ENCODE peak calls at places on chromosomes 12 and 14, in four cellular contexts. O is K562, P is HepG2, Z is GM12878. Q is an unnamed sample.

GRCh38 chr12:111424793-111425251 is 19.1 kb downstream of the SH2B3 start:
- DNase-seq in Z (no peak), P (no peak), O (no peak), Q (no peak)

GRCh38 chr12:49131973-49132461 is 822 bp upstream of the TUBA1B start:
- DNase-seq in O (no peak), P (no peak), Z (no peak), Q (no peak)

GRCh38 chr14:96184737-96185136 is 19.9 kb upstream of the BDKRB2 start:
- DNase-seq in Z (no peak), O (no peak), P (no peak), Q (no peak)

GRCh38 chr12:13924286-13924685 is 57.1 kb downstream of the GRIN2B start:
- DNase-seq in O (no peak), P (no peak), Z (no peak), Q (no peak)

GRCh38 chr14:75561013-75561432 is 17.4 kb upstream of the FLVCR2 start:
- DNase-seq in Z (no peak), O (peak), P (peak), Q (peak)

GRCh38 chr12:89529738-89530137 is 3.9 kb upstream of the POC1B start:
- DNase-seq in O (peak), P (peak), Z (peak), Q (peak)

GRCh38 chr12:19561411-19561961 is 122.2 kb downstream of the AEBP2 start:
- DNase-seq in O (no peak), P (no peak), Z (no peak), Q (no peak)

GRCh38 chr12:105083551-105084105 is 630 bp downstream of the ALDH1L2 start:
- DNase-seq in Z (no peak), P (no peak), O (no peak), Q (peak)

GRCh38 chr14:94370524-94370910 is 17.9 kb downstream of the SERPINA1 start:
- DNase-seq in P (no peak), O (no peak), Z (no peak), Q (no peak)

GRCh38 chr12:130859128-130859527 is 12.7 kb upstream of the RAN start:
- DNase-seq in P (no peak), Z (no peak), O (peak), Q (no peak)

GRCh38 chr12:28620281-28620680 is 430.0 kb downstream of the CCDC91 start:
- DNase-seq in P (no peak), Z (no peak), O (no peak), Q (no peak)

GRCh38 chr14:20454359-20454644 is 310 bp downstream of the OSGEP start:
- DNase-seq in P (no peak), O (no peak), Z (no peak), Q (no peak)

GRCh38 chr12:103881261-103881660 is 40.2 kb upstream of the NT5DC3 start:
- DNase-seq in O (no peak), Z (peak), P (peak), Q (no peak)

GRCh38 chr14:36069535-36069900 is 107.0 kb downstream of the PTCSC3 start:
- DNase-seq in P (peak), O (peak), Z (no peak), Q (peak)

GRCh38 chr12:120822832-120823503 is 81.2 kb downstream of the SPPL3 start:
- DNase-seq in O (no peak), Z (no peak), P (no peak), Q (no peak)

GRCh38 chr12:1918081-1918874 is at the start of gene CACNA2D4:
- DNase-seq in P (no peak), Z (no peak), O (no peak), Q (peak)

GRCh38 chr12:30953257-30953656 is 26.7 kb downstream of the TSPAN11 start:
- DNase-seq in Z (no peak), P (no peak), O (no peak), Q (no peak)

GRCh38 chr12:6961278-6961694 is 9.2 kb downstream of the PHB2 start:
- DNase-seq in P (no peak), Z (no peak), O (peak), Q (no peak)

GRCh38 chr14:101947577-101947903 is 16.8 kb upstream of the DYNC1H1 start:
- DNase-seq in P (no peak), O (no peak), Z (no peak), Q (no peak)

GRCh38 chr14:73729556-73730265 is 15.5 kb upstream of the PNMA1 start:
- DNase-seq in O (no peak), P (no peak), Z (no peak), Q (no peak)

GRCh38 chr12:68975811-68976210 is 42.8 kb upstream of the CPM start:
- DNase-seq in O (no peak), Z (no peak), P (no peak), Q (no peak)

GRCh38 chr12:68967036-68967435 is 34.1 kb upstream of the CPM start:
- DNase-seq in Z (no peak), O (no peak), P (no peak), Q (no peak)

GRCh38 chr12:68970951-68971350 is 38.0 kb upstream of the CPM start:
- DNase-seq in P (no peak), Z (no peak), O (no peak), Q (no peak)

GRCh38 chr12:68972570-68972969 is 39.6 kb upstream of the CPM start:
- DNase-seq in P (peak), O (no peak), Z (no peak), Q (no peak)

DNA sequence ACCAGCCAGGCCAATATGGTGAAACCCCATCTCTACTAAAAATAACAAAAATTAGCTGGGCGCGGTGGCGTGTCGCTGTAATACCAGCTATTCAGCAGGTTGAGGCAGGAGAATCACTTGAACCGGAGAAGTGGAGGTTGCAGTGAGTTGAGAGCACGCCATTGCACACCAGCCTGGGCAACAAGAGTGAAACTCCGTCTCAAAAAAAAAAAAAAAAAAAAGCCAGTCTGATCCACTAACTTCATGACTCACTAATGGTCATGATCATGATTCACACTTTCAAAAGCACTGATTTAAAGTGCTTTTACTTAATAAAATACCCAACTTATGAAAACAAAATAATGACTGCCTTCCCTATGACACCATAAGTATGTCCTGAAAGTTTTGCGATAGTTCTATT is 38.4 kb upstream of the CPM start:
- DNase-seq in P (no peak), Z (no peak), O (no peak), Q (no peak)
- TF ChIP-seq TARDBP in P (no peak), Z (no peak), O (no peak), Q (no peak)

GRCh38 chr12:51548241-51548640 is 42.8 kb upstream of the SCN8A start:
- DNase-seq in P (no peak), Z (no peak), O (no peak), Q (no peak)
- TF ChIP-seq SP1 in P (no peak), Z (no peak), O (no peak), Q (no peak)

GRCh38 chr12:23140710-23141109 is 515.7 kb downstream of the ETNK1 start:
- DNase-seq in Z (no peak), P (no peak), O (no peak), Q (no peak)

GRCh38 chr12:23139026-23139425 is 514.1 kb downstream of the ETNK1 start:
- DNase-seq in O (no peak), Z (no peak), P (no peak), Q (no peak)

GRCh38 chr12:23141335-23141734 is 516.4 kb downstream of the ETNK1 start:
- DNase-seq in Z (no peak), O (no peak), P (no peak), Q (no peak)
- TF ChIP-seq TARDBP in Z (no peak), O (no peak), P (no peak), Q (no peak)

GRCh38 chr12:25583545-25583944 is 30.5 kb upstream of the LMNTD1 start:
- DNase-seq in Z (no peak), O (no peak), P (no peak), Q (no peak)
- TF ChIP-seq SP1 in Z (no peak), O (no peak), P (no peak), Q (no peak)

GRCh38 chr12:117009759-117010158 is 89.5 kb downstream of the TESC start:
- DNase-seq in Z (no peak), O (no peak), P (no peak), Q (no peak)

GRCh38 chr12:117014342-117014887 is 84.8 kb downstream of the TESC start:
- DNase-seq in O (no peak), Z (no peak), P (no peak), Q (no peak)

GRCh38 chr12:117013726-117014125 is 85.5 kb downstream of the TESC start:
- DNase-seq in Z (no peak), P (no peak), O (no peak), Q (no peak)

GRCh38 chr12:117010693-117011451 is 88.3 kb downstream of the TESC start:
- DNase-seq in O (no peak), Z (no peak), P (no peak), Q (no peak)

GRCh38 chr12:117012189-117012805 is 86.9 kb downstream of the TESC start:
- DNase-seq in P (no peak), O (no peak), Z (no peak), Q (no peak)
- TF ChIP-seq TARDBP in P (no peak), O (no peak), Z (no peak), Q (no peak)

DNA sequence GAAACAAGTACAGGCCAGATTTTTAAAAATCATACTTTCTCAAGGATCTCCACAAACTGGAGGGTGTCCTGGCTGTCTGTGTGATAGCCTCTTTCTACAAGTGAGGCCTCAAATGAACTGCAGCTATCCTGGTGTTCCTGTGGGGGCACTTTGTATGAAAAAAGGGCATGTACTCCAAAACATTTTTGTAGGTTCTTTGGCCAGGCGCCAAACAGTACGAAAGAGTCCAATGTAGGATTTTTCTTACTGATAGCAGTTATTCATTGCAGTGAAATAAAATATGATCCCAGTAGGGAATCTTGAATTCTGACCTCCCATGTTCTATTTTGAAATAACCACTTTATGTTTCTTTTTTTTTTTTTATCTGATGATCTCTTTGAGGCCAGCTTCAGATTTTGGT is 381.7 kb downstream of the PAWR start:
- DNase-seq in P (no peak), Z (no peak), O (no peak), Q (no peak)
- TF ChIP-seq SP1 in P (no peak), Z (no peak), O (no peak), Q (no peak)

DNA sequence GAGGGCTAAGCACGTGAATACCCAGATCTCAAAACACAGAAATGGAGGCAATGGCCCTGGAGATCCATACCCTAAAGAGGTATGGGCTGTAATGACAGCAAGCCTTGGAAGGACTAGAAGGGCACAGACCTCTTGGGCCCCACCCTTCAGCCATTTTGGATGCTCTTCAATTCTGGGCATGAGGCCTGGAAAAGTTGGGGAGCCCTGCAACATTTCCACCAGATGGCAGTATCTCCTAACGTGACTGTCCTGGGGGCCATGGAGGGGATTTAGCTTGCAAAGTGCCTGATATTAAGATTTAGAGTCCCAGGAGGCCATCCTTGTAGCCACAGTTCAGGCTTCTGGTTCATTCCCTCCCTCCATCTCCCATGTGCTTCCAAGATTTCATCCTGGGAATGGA is 30.2 kb downstream of the KCNA5 start:
- DNase-seq in P (no peak), Z (no peak), O (no peak), Q (no peak)
- TF ChIP-seq TARDBP in P (no peak), Z (no peak), O (no peak), Q (no peak)

DNA sequence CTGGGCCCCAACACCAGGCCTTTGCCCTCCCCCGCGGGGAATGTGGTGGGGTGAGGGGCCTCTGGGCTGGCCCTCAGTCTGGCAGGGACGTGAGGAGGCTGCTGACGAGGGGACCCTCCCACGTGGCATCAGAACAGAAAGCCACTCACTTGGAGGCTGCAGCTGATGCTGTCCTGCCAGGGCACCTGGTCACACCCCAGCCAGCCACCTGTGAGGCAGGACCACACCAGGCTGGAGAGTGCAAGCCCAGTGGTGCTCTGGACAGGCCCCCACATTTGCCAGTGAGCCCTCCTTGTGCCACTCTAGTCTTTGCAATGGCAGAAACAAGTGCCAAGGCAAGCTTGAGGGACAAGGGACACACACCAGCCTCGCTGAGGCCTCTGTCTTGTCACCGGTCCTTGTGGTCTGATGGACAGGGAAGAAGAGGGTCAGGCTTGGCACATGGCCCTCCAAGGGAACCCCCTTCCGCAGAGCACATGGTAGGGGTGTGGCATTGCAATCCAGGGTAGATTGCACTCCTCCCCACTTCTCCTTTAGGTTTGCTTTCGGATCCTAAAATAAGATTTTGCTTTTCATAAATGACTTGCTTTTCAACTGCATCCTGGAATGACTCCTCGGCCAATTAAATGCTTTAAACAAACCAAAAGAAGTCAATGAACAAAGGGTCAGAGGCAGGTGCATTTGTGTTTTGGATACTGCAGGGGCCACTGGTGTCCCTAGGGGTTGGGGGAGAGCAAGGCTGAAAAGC is 53.7 kb downstream of the CCDC88C start:
- DNase-seq in O (peak), Z (peak), P (no peak), Q (no peak)
- TF ChIP-seq SP1 in O (no peak), Z (peak), P (no peak), Q (no peak)

Q was measured in HEK293T.